ENCODE peak calls at places on chromosome 19, in eight cellular contexts. V, P, E, U, X, Y, Q and O are unnamed samples.

GRCh38 chr19:31278555-31279435 is 70.4 kb downstream of the TSHZ3 start:
- DNase-seq in U (no peak), E (no peak), V (no peak), P (no peak), Q (no peak), Y (no peak), X (no peak), O (no peak)

GRCh38 chr19:903266-903797 is 9.7 kb downstream of the R3HDM4 start:
- DNase-seq in U (no peak), E (peak), P (no peak), Y (peak), X (peak), Q (peak), V (no peak), O (peak)

GRCh38 chr19:49515767-49516166 is 3.3 kb downstream of the FCGRT start:
- DNase-seq in X (no peak), P (no peak), Q (peak), V (no peak), Y (no peak), U (no peak), E (peak), O (no peak)

GRCh38 chr19:370641-371330 is 26.2 kb upstream of the MIER2 start:
- DNase-seq in E (no peak), V (no peak), Q (no peak), Y (no peak), U (no peak), X (peak), P (no peak), O (no peak)

GRCh38 chr19:41327499-41328156 is 17.7 kb downstream of the CCDC97 start:
- DNase-seq in P (no peak), E (peak), Q (peak), U (peak), Y (peak), X (no peak), V (peak), O (no peak)

GRCh38 chr19:34347561-34348165 is 17.3 kb upstream of the GPI start:
- DNase-seq in P (no peak), U (no peak), X (no peak), V (no peak), E (no peak), Q (no peak), Y (no peak), O (no peak)

GRCh38 chr19:41872775-41873647 is 4.1 kb upstream of the CD79A start:
- DNase-seq in P (no peak), V (no peak), Y (peak), E (peak), Q (peak), X (peak), U (peak), O (peak)

GRCh38 chr19:23365222-23365621 is 30.0 kb downstream of the ZNF91 start:
- DNase-seq in E (no peak), X (no peak), V (no peak), Q (no peak), U (no peak), Y (no peak), P (no peak), O (no peak)

GRCh38 chr19:2064395-2064787 is 13.3 kb upstream of the MKNK2 start:
- DNase-seq in X (no peak), P (no peak), Q (no peak), E (no peak), V (peak), U (no peak), Y (no peak), O (no peak)

GRCh38 chr19:49514151-49514550 is 1.7 kb downstream of the FCGRT start:
- DNase-seq in P (no peak), E (no peak), V (no peak), Y (no peak), X (no peak), Q (no peak), U (no peak), O (no peak)

GRCh38 chr19:30303131-30303654 is 69.0 kb upstream of the ZNF536 start:
- DNase-seq in X (no peak), V (no peak), Q (no peak), Y (no peak), U (no peak), P (no peak), E (no peak), O (no peak)

GRCh38 chr19:53849237-53849676 is 18.4 kb upstream of the MYADM start:
- DNase-seq in X (no peak), P (peak), V (no peak), U (no peak), Y (peak), Q (peak), E (peak), O (no peak)

GRCh38 chr19:35327642-35328041 is 1.3 kb upstream of the CD22 start:
- DNase-seq in Q (no peak), U (no peak), P (no peak), Y (no peak), X (no peak), V (no peak), E (no peak), O (no peak)

GRCh38 chr19:41990615-41991014 is 3.4 kb downstream of the ATP1A3 start:
- DNase-seq in X (no peak), E (no peak), V (no peak), Q (no peak), P (no peak), U (no peak), Y (no peak), O (no peak)

GRCh38 chr19:8256276-8257051 is 47.3 kb downstream of the CERS4 start:
- DNase-seq in P (no peak), U (no peak), Q (no peak), V (no peak), E (no peak), X (no peak), Y (no peak), O (peak)

GRCh38 chr19:29798783-29799182 is 13.0 kb upstream of the CCNE1 start:
- DNase-seq in V (no peak), Y (no peak), Q (peak), U (no peak), X (no peak), E (peak), P (no peak), O (no peak)

GRCh38 chr19:48206402-48207093 is 36.1 kb downstream of the ZSWIM9 start:
- DNase-seq in Q (no peak), Y (no peak), X (no peak), P (no peak), V (no peak), E (no peak), U (no peak), O (no peak)

GRCh38 chr19:42412223-42412622 is 15.0 kb downstream of the LIPE start:
- DNase-seq in Q (no peak), Y (no peak), V (no peak), X (no peak), U (no peak), P (no peak), E (no peak), O (no peak)

GRCh38 chr19:6108721-6109633 is 1.3 kb downstream of the RFX2 start:
- DNase-seq in Y (peak), Q (peak), U (peak), P (no peak), V (peak), E (peak), X (no peak), O (no peak)

GRCh38 chr19:49080392-49080791 is 4.9 kb upstream of the SNRNP70 start:
- DNase-seq in X (no peak), P (no peak), U (no peak), Y (no peak), E (no peak), V (no peak), Q (no peak), O (no peak)

GRCh38 chr19:14517840-14518505 is at the start of gene DNAJB1:
- DNase-seq in P (no peak), Y (peak), U (peak), E (peak), X (peak), Q (peak), V (peak), O (no peak)

GRCh38 chr19:53190253-53190652 is 2.9 kb downstream of the ZNF665 start:
- DNase-seq in V (no peak), E (no peak), Y (no peak), Q (no peak), X (no peak), P (no peak), U (no peak), O (no peak)

GRCh38 chr19:7373862-7374261 is 25.1 kb downstream of the ARHGEF18 start:
- DNase-seq in X (no peak), P (no peak), Q (peak), Y (no peak), V (no peak), E (no peak), U (no peak), O (no peak)

GRCh38 chr19:38321646-38322323 is 2.1 kb downstream of the KCNK6 start:
- DNase-seq in V (no peak), U (no peak), E (peak), X (no peak), Q (peak), Y (no peak), P (no peak), O (no peak)
- TF ChIP-seq CTCF in V (no peak), U (no peak), E (no peak), X (no peak), Q (no peak), Y (no peak), P (no peak), O (no peak)

GRCh38 chr19:16185925-16186234 is 670 bp downstream of the FAM32A start:
- DNase-seq in X (no peak), Q (no peak), U (no peak), P (no peak), Y (no peak), E (no peak), V (no peak), O (no peak)
- TF ChIP-seq CTCF in X (peak), Q (peak), U (no peak), P (peak), Y (peak), E (peak), V (no peak), O (no peak)

GRCh38 chr19:4369888-4370260 is 26.5 kb downstream of the MPND start:
- DNase-seq in E (no peak), P (no peak), Q (peak), X (no peak), V (peak), Y (peak), U (no peak), O (no peak)
- TF ChIP-seq CTCF in E (peak), P (peak), Q (peak), X (peak), V (peak), Y (peak), U (peak), O (peak)

GRCh38 chr19:45862271-45862563 is 730 bp downstream of the SYMPK start:
- DNase-seq in E (no peak), P (no peak), V (no peak), Q (no peak), U (no peak), X (no peak), Y (no peak), O (no peak)

GRCh38 chr19:45864629-45865082 is 530 bp downstream of the FOXA3 start:
- DNase-seq in U (no peak), V (no peak), X (no peak), Y (no peak), E (no peak), Q (no peak), P (no peak), O (no peak)

GRCh38 chr19:45863840-45864628 is at the start of gene FOXA3:
- DNase-seq in Y (peak), U (no peak), E (peak), V (no peak), Q (peak), P (no peak), X (peak), O (peak)

GRCh38 chr19:45862564-45863334 is at the start of gene SYMPK:
- DNase-seq in P (peak), Q (peak), Y (peak), E (peak), V (peak), X (peak), U (peak), O (peak)

DNA sequence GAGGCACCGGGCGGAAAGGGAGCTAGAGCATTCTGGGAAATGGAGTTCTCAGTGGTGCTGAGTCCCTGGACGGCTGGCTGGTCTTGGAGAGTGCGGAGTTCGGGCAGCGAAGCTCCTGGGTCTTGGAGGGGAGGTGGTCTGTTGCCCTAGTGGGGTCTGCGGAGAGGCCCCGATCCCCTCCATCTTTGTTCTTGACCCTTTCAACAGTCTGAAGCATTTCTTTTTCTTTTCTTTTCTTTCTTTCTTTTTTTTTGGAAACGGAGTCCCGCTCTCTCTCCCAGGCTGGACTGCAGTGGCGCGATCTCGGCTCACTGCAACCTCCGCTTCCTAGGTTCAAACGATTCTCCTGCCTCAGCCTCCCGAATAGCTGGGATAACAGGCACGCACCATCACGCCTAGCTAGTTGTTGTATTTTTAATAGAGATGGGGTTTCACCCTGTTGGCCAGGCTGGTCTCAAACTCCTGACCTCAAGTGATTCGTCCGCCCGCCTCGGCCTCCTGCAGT is 440 bp upstream of the SYMPK start:
- DNase-seq in E (no peak), V (no peak), Q (no peak), Y (no peak), P (no peak), X (no peak), U (no peak), O (no peak)
- TF ChIP-seq CTCF in E (no peak), V (no peak), Q (no peak), Y (no peak), P (no peak), X (no peak), U (no peak), O (no peak)

DNA sequence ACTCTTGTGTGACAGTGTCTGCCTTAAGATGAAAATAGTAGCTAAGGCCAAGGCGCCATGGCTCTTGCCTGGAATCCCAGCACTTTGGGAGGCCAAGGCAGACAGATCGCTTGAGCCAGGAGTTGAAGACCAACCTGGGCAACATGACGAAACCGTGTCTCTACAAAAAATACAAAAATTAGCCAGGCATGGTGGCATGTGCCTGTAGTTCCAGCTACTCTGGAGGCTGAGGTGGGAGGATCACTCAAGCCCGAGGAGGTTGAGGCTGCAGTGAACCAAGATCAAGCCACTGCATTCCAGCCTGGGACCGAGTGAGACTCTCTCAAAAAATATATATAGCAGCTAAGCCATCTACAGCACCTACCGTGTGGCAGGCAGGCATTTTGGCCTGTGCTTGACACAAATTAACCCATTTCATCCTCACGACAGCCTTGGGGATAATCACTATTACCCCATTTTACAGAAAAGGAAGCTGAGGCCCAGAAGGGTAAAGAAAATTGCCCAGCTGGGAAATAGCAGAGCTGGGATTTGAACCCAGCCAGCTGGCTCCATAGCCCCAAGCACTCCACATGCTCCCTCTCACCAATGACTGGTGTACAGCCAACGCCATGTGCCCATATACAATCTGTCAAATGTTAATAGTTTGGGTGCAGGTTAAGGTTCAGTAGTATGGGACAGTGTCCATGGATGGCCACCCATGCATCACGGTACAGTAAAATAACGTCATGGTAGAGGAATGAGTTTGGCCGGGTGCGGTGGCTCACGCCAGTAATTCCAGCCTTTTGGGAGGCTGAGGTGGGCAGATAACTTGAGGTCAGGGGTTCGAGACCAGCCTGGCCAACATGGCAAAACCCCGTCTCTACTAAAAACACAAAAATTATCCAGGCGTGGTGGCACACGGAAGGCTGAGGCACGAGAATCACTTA is 3.1 kb downstream of the SLC1A5 start:
- DNase-seq in P (no peak), V (no peak), Q (peak), Y (no peak), E (peak), U (no peak), X (no peak), O (no peak)
- TF ChIP-seq CTCF in P (no peak), V (no peak), Q (no peak), Y (no peak), E (no peak), U (no peak), X (no peak), O (no peak)

DNA sequence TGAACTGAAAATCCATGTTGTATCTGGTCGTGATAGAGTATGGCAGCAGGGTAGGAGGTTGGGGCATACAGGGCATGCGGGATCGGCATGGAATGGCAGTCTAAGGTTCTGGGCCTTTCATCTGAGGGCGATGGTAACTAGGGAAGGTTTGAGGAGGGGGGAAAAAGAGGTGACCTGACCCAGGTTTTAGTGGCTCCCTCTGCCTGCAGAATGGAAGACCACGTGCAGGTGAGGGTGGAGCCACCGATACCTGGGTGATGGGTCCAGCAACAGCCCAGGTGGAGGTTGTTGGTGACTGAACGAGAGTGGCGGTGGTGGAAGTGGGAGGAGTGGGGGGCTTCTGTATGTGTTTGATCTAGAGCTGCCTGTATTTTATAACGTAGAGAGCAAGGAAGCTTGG is 3.8 kb downstream of the ZNF749 start:
- DNase-seq in X (no peak), E (no peak), P (no peak), Y (no peak), U (no peak), Q (no peak), V (no peak), O (no peak)
- TF ChIP-seq CTCF in X (no peak), E (no peak), P (no peak), Y (no peak), U (no peak), Q (no peak), V (no peak), O (no peak)

DNA sequence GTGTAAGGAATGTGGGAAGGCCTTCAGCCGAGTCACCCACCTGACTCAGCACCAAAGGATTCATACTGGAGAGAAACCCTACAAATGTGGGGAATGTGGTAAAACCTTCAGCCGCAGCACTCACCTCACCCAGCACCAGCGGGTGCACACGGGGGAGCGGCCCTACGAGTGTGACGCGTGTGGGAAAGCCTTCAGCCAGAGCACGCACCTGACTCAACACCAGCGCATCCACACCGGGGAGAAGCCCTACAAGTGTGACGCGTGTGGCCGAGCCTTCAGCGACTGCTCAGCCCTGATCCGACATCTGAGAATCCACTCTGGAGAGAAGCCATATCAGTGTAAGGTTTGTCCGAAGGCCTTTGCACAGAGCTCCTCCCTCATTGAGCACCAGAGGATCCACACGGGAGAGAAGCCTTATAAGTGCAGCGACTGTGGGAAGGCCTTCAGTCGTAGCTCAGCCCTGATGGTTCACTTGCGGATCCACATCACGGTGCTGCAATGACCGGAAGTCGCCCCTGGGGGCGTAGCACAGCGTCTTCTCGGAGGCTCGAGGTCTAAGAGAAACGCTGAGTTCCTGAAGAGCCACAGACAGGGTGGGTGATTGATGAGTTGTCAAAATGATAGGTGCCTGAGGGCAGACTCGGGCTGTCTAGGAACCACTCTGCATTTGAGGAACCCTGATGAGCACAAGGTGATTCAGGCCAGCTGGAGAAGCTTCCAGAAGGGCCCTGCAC is 12.2 kb downstream of the ZSCAN22 start:
- DNase-seq in Q (peak), P (no peak), V (no peak), Y (no peak), X (no peak), U (no peak), E (no peak), O (no peak)
- TF ChIP-seq CTCF in Q (no peak), P (peak), V (no peak), Y (no peak), X (peak), U (no peak), E (no peak), O (no peak)

GRCh38 chr19:18919086-18919894 is at the start of the genes COPE and DDX49:
- DNase-seq in E (peak), V (peak), X (peak), Q (peak), P (peak), U (peak), Y (peak), O (peak)
- TF ChIP-seq CTCF in E (no peak), V (no peak), X (no peak), Q (no peak), P (no peak), U (no peak), Y (no peak), O (no peak)

GRCh38 chr19:4322942-4323665 is 15.5 kb downstream of the STAP2 start:
- DNase-seq in V (no peak), P (no peak), Q (no peak), U (no peak), X (no peak), E (no peak), Y (no peak), O (no peak)

GRCh38 chr19:4319067-4319718 is 14.8 kb downstream of the FSD1 start:
- DNase-seq in Q (no peak), U (no peak), P (no peak), X (no peak), Y (no peak), E (no peak), V (no peak), O (no peak)

GRCh38 chr19:4318460-4318859 is 14.1 kb downstream of the FSD1 start:
- DNase-seq in Q (no peak), X (no peak), E (no peak), U (no peak), P (no peak), Y (no peak), V (no peak), O (no peak)

GRCh38 chr19:4323692-4324091 is 14.9 kb downstream of the STAP2 start:
- DNase-seq in Y (no peak), E (no peak), Q (no peak), X (no peak), U (no peak), V (no peak), P (no peak), O (no peak)

GRCh38 chr19:4320419-4320818 is 16.0 kb downstream of the FSD1 start:
- DNase-seq in P (no peak), U (no peak), Y (no peak), V (no peak), E (no peak), X (no peak), Q (no peak), O (no peak)
- TF ChIP-seq CTCF in P (no peak), U (no peak), Y (no peak), V (no peak), E (no peak), X (no peak), Q (no peak), O (no peak)